ENCODE peak calls at places on chromosomes 5 and 9, in four cellular contexts. X is suprapubic skin, L is sigmoid colon, F is A549. C is an unnamed sample.

GRCh38 chr5:139877129-139877597 is 81.6 kb downstream of the PSD2 start:
- DNase-seq in F (no peak), L (no peak), X (no peak), C (no peak)

GRCh38 chr5:130272837-130273236 is 368.6 kb downstream of the CHSY3 start:
- DNase-seq in L (no peak), X (no peak), F (no peak), C (no peak)

GRCh38 chr9:14238518-14238917 is 75.4 kb downstream of the NFIB start:
- DNase-seq in X (no peak), F (peak), L (no peak), C (no peak)

GRCh38 chr5:74357827-74358226 is 282.7 kb downstream of the ENC1 start:
- DNase-seq in L (no peak), F (no peak), X (no peak), C (no peak)

GRCh38 chr9:36986548-36987408 is 47.3 kb downstream of the PAX5 start:
- DNase-seq in X (no peak), L (no peak), F (no peak), C (no peak)

GRCh38 chr9:124038239-124038638 is 26.7 kb downstream of the LHX2 start:
- DNase-seq in L (peak), F (no peak), X (no peak), C (no peak)

GRCh38 chr5:95840969-95841368 is 18.4 kb upstream of the GLRX start:
- DNase-seq in F (no peak), X (no peak), L (no peak), C (no peak)

GRCh38 chr5:22063717-22064116 is 789.4 kb downstream of the CDH12 start:
- DNase-seq in X (no peak), L (no peak), F (no peak), C (no peak)

GRCh38 chr5:74206571-74207550 is 433.7 kb downstream of the ENC1 start:
- DNase-seq in F (no peak), L (peak), X (no peak), C (peak)

GRCh38 chr5:1852324-1852947 is 30.3 kb downstream of the IRX4 start:
- DNase-seq in L (no peak), F (no peak), X (no peak), C (no peak)

GRCh38 chr5:13572188-13572587 is 372.3 kb downstream of the DNAH5 start:
- DNase-seq in X (no peak), L (no peak), F (no peak), C (no peak)

GRCh38 chr5:13569088-13569715 is 375.3 kb downstream of the DNAH5 start:
- DNase-seq in F (no peak), L (no peak), X (no peak), C (no peak)

GRCh38 chr5:13567819-13568218 is 376.7 kb downstream of the DNAH5 start:
- DNase-seq in F (no peak), L (no peak), X (no peak), C (no peak)

DNA sequence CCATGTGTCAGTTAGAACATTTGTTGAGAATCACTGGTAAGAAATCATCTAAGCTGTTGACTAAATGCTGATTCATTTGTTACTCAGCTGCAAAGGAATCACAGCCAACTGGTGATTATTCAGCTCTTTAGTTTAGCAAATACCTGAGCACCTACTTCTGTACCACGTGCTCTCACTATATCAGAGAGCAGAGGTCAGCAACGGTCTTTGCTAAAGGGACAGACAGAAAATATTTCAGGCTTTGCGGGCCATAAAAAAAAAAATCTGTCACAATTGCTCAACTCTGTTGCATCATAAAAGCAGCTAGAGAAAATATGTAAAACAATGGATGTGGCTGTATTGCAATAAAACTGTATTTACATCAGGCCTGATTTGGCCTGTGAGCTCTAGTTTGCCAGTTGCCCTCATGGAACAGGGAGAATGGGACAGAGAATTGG is 377.6 kb downstream of the DNAH5 start:
- DNase-seq in L (no peak), X (no peak), F (peak), C (no peak)
- TF ChIP-seq EP300 in L (no peak), X (no peak), F (no peak), C (no peak)

GRCh38 chr5:82815871-82816270 is 261.3 kb downstream of the TMEM167A start:
- DNase-seq in F (no peak), X (no peak), L (no peak), C (no peak)

GRCh38 chr5:82820188-82820587 is 257.0 kb downstream of the TMEM167A start:
- DNase-seq in X (no peak), F (no peak), L (no peak), C (no peak)

GRCh38 chr5:82817897-82818676 is 259.1 kb downstream of the TMEM167A start:
- DNase-seq in L (no peak), X (no peak), F (no peak), C (no peak)

GRCh38 chr5:82821978-82822927 is 254.9 kb downstream of the TMEM167A start:
- DNase-seq in X (no peak), L (no peak), F (no peak), C (no peak)

DNA sequence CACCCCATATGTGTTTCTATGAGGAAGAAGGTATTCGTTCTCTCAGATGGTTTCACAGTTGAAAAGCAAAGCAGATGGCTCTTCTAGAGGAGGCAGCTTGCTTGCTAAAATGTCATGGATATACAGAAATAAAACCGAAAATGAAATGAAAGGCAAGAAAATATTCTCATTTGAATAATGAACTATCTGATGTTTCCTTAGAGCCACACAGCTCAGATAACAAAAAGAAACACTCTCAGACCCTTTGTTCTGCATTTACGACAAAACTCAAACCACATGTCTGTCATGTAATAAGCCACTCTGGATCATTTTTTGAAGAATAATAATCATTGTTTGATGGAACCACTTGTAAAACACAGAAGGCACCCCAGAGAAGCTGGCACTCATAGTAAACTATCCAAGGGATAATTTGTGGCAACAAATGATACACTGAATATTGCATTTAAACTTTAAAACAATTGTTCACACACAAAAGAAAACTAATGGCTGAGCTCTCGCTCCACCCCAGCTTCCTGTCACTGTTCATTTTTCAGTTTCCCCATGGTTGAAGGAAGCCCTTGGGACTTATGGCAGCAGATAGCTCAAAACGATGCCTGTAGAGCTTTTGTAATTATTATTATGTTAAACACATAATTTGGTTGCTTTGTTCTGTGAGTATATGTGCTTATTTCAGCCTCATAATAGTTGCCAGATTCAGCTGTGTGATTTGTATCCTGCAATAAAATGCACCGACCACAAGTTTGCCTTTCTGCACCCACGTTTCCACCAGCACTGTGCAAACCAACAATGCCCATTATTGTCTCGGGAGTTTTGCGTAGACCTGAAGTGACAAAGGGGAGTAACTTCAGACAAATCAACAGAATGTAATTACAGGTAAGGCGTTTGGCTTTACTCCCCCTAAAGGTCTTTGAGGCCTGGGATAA is 256.0 kb downstream of the TMEM167A start:
- DNase-seq in L (no peak), F (no peak), X (no peak), C (no peak)
- H3K4me3 ChIP-seq in L (no peak), F (no peak), X (no peak), C (no peak)

DNA sequence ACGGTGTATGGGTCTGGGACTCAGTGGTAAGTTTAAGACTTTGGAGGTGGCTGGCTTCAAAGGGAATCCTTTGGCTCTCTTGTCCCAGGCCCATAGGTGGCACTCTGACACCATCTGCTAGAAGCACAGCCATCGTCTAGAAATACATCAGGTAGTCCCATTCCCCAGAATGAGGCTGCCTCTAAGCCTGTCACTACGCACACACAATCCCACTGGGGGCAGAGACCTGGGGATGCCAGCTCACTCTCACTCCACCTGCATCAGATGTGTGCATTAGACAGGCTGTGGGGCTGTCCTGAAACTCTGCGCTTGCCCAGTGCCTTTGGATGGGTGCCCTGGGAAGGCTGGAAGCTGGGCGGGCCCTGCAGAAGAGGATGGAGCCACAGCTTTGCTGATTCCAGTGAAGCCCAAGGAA is 127.5 kb upstream of the PANK3 start:
- DNase-seq in F (peak), X (peak), L (no peak), C (no peak)
- TF ChIP-seq EP300 in F (no peak), X (no peak), L (no peak), C (no peak)

GRCh38 chr5:148653271-148653839 is 972 bp downstream of the HTR4 start:
- DNase-seq in F (no peak), X (no peak), L (peak), C (no peak)
- H3K4me3 ChIP-seq in F (no peak), X (no peak), L (peak), C (no peak)

DNA sequence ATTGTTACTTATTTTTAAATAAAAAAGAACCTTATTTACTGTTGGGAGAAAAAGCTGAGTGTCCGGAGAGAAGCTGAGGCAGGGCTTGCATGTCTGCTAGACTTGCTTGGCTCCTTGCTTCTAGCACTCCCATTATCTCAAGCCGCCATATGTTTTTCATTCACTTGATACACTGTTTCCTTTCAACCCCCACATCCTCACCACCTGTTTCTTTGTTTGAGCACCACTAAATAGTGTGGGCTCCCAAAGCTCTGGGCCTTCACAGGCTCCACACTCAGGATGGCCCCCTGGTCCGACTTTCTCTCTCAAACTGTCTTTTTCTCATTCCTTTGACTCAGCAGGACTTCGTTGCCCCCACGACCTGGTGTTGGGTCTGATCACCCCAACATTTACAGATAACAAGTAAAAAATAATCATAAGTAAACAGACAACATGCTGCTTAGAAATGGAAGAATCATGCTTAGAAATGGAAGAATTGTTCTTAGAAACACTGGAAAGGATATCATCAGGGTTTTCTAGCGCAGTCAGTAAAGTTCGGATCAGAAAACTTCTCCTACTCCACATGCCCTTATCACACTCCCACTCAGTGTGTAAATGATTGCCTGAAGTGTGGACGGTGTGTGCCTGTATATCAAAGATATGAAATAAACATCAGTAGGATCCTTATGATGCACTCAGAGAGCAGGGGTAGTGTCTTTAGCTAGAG is 58.5 kb downstream of the APTX start:
- DNase-seq in X (no peak), L (no peak), F (no peak), C (no peak)
- TF ChIP-seq EP300 in X (no peak), L (no peak), F (no peak), C (no peak)

DNA sequence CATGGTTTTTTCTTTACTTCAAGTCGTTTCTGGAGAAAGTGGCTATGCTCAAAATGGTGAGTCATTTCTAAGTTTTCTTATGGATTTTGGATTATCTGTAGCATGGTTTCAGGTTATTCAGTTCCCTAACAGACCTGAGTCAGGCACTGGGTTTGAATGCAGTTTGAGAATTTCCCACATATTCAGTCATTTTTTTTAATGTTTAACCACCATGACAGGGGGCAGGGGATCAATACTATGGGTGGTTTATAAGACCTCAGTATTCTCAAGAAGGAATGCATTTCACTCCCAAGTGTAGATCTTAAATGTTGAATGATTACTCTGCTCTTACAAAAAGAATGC is 284 bp downstream of the IL7R start:
- DNase-seq in X (no peak), L (no peak), F (no peak), C (no peak)
- H3K4me3 ChIP-seq in X (peak), L (no peak), F (no peak), C (peak)